ENCODE peak calls at places on chromosomes 12 and 14, in ten cellular contexts. E is stimulated activated CD4-positive, alpha-beta T cell treated with anti-CD3 and anti-CD28 coated beads, Interleukin-2, amount 100 ng/mL, for 4 hours; W is WTC11; U is AG10803; N is naive thymus-derived CD4-positive, alpha-beta T cell; X is activated T-cell treated with anti-CD3 and anti-CD28 coated beads, Interleukin-2, amount 50 U/mL, for 1 hour; O is activated naive CD8-positive, alpha-beta T cell treated with anti-CD3 and anti-CD28 coated beads, Interleukin-2, amount 50 U/mL, for 24 hours; B is MM.1S; R is NCI-H510A treated with DMSO at 0.1 percent for 48 hours; G is activated naive CD4-positive, alpha-beta T cell. T is an unnamed sample.

GRCh38 chr12:120631097-120631496 is 9.3 kb upstream of the CABP1 start:
- DNase-seq in E (no peak), W (no peak), U (no peak), N (no peak), X (no peak), O (no peak), B (no peak), R (no peak), G (no peak), T (no peak)

GRCh38 chr14:52124791-52125661 is 56.2 kb upstream of the NID2 start:
- DNase-seq in E (no peak), W (no peak), U (peak), N (no peak), X (no peak), O (no peak), B (no peak), R (no peak), G (no peak), T (no peak)

GRCh38 chr12:61554268-61555008 is 705.8 kb upstream of the USP15 start:
- DNase-seq in E (no peak), W (no peak), U (no peak), N (no peak), X (no peak), O (no peak), B (no peak), R (no peak), G (no peak), T (no peak)

GRCh38 chr14:49250109-49250508 is 336.1 kb downstream of the RPS29 start:
- DNase-seq in E (no peak), W (no peak), U (peak), N (no peak), X (no peak), O (no peak), B (no peak), R (no peak), G (no peak), T (no peak)

GRCh38 chr14:51824191-51824590 is 36.2 kb upstream of the GNG2 start:
- DNase-seq in E (no peak), W (no peak), U (peak), N (no peak), X (no peak), O (no peak), B (no peak), R (no peak), G (no peak), T (no peak)

GRCh38 chr14:23121401-23121800 is 2.3 kb upstream of the CEBPE start:
- DNase-seq in E (no peak), W (no peak), U (peak), N (no peak), X (peak), O (no peak), B (peak), R (no peak), G (no peak), T (no peak)

GRCh38 chr12:23659151-23659550 is 290.3 kb downstream of the SOX5 start:
- DNase-seq in E (no peak), W (no peak), U (no peak), N (no peak), X (no peak), O (no peak), B (no peak), R (no peak), G (no peak), T (no peak)

GRCh38 chr12:43551971-43552559 is at the start of gene ADAMTS20:
- DNase-seq in E (no peak), W (peak), U (no peak), N (no peak), X (no peak), O (no peak), B (no peak), R (no peak), G (no peak), T (no peak)

GRCh38 chr14:25111061-25111601 is 61.2 kb upstream of the STXBP6 start:
- DNase-seq in E (no peak), W (no peak), U (peak), N (no peak), X (no peak), O (no peak), B (no peak), R (no peak), G (no peak), T (no peak)

GRCh38 chr12:90407841-90408240 is 547.1 kb downstream of the CCER1 start:
- DNase-seq in E (no peak), W (no peak), U (no peak), N (no peak), X (no peak), O (no peak), B (no peak), R (no peak), G (no peak), T (no peak)

GRCh38 chr14:55583942-55584468 is 4.0 kb downstream of the KTN1 start:
- DNase-seq in E (no peak), W (no peak), U (no peak), N (no peak), X (no peak), O (no peak), B (no peak), R (peak), G (no peak), T (no peak)

GRCh38 chr12:90090929-90091651 is 382.5 kb upstream of the ATP2B1 start:
- DNase-seq in E (no peak), W (no peak), U (peak), N (no peak), X (no peak), O (peak), B (no peak), R (no peak), G (no peak), T (no peak)

GRCh38 chr12:52822771-52823510 is 9.0 kb upstream of the KRT4 start:
- DNase-seq in E (no peak), W (no peak), U (no peak), N (no peak), X (no peak), O (no peak), B (no peak), R (no peak), G (no peak), T (no peak)

GRCh38 chr12:97283297-97283696 is 179.3 kb upstream of the RMST start:
- DNase-seq in E (no peak), W (peak), U (no peak), N (no peak), X (no peak), O (no peak), B (no peak), R (no peak), G (no peak), T (no peak)

GRCh38 chr12:70535896-70536374 is 101.3 kb downstream of the PTPRB start:
- DNase-seq in E (no peak), W (no peak), U (no peak), N (no peak), X (no peak), O (no peak), B (peak), R (peak), G (no peak), T (no peak)

GRCh38 chr14:105023144-105023543 is 2.3 kb upstream of the CDCA4 start:
- DNase-seq in E (no peak), W (no peak), U (no peak), N (no peak), X (no peak), O (no peak), B (no peak), R (no peak), G (no peak), T (no peak)

GRCh38 chr14:44081146-44081545 is 425.9 kb downstream of the FSCB start:
- DNase-seq in E (no peak), W (no peak), U (no peak), N (no peak), X (no peak), O (no peak), B (no peak), R (no peak), G (no peak), T (no peak)